ENCODE peak calls at places on chromosome 2, in eight cellular contexts. One of them, this sample, is unnamed.
A peak's percentile ranks its signal among the peaks of the same experiment; 100 is the strongest.

GRCh38 chr2:237205551-237205950 is 119.9 kb downstream of the COPS8 start:
- DNase-seq in EL: no peak
- DNase-seq in DMS 273 treated with DMSO at 0.1 percent for 48 hours: no peak
- DNase-seq in left ventricle myocardium inferior: no peak
- DNase-seq in heart left ventricle: no peak
- DNase-seq in HS-27A: no peak
- DNase-seq in GM03348: no peak
- DNase-seq in type B pancreatic cell: no peak
- DNase-seq in this sample: no peak

GRCh38 chr2:108607706-108608301 is 73.5 kb downstream of the LIMS1 start:
- DNase-seq in EL: no peak
- DNase-seq in DMS 273 treated with DMSO at 0.1 percent for 48 hours: no peak
- DNase-seq in left ventricle myocardium inferior: no peak
- DNase-seq in heart left ventricle: peak; percentile 45
- DNase-seq in HS-27A: no peak
- DNase-seq in GM03348: no peak
- DNase-seq in type B pancreatic cell: no peak
- DNase-seq in this sample: peak; percentile 61

GRCh38 chr2:3627500-3628100 is 30.4 kb upstream of the ALLC start:
- DNase-seq in EL: no peak
- DNase-seq in DMS 273 treated with DMSO at 0.1 percent for 48 hours: no peak
- DNase-seq in left ventricle myocardium inferior: no peak
- DNase-seq in heart left ventricle: no peak
- DNase-seq in HS-27A: no peak
- DNase-seq in GM03348: no peak
- DNase-seq in type B pancreatic cell: peak; percentile 47
- DNase-seq in this sample: no peak

GRCh38 chr2:54514819-54515569 is 58.9 kb downstream of the SPTBN1 start:
- DNase-seq in EL: no peak
- DNase-seq in DMS 273 treated with DMSO at 0.1 percent for 48 hours: no peak
- DNase-seq in left ventricle myocardium inferior: no peak
- DNase-seq in heart left ventricle: no peak
- DNase-seq in HS-27A: no peak
- DNase-seq in GM03348: no peak
- DNase-seq in type B pancreatic cell: no peak
- DNase-seq in this sample: no peak

GRCh38 chr2:178419123-178419522 is 31.9 kb downstream of the PRKRA start:
- DNase-seq in EL: no peak
- DNase-seq in DMS 273 treated with DMSO at 0.1 percent for 48 hours: no peak
- DNase-seq in left ventricle myocardium inferior: no peak
- DNase-seq in heart left ventricle: no peak
- DNase-seq in HS-27A: no peak
- DNase-seq in GM03348: no peak
- DNase-seq in type B pancreatic cell: no peak
- DNase-seq in this sample: peak; percentile 54

GRCh38 chr2:42047488-42048317 is at the start of gene PKDCC:
- DNase-seq in EL: peak; percentile 82
- DNase-seq in DMS 273 treated with DMSO at 0.1 percent for 48 hours: peak; percentile 32
- DNase-seq in left ventricle myocardium inferior: peak; percentile 90
- DNase-seq in heart left ventricle: peak; percentile 93
- DNase-seq in HS-27A: no peak
- DNase-seq in GM03348: peak; percentile 98
- DNase-seq in type B pancreatic cell: peak; percentile 85
- DNase-seq in this sample: peak; percentile 84

GRCh38 chr2:64657416-64657815 is 3.7 kb upstream of the SERTAD2 start:
- DNase-seq in EL: no peak
- DNase-seq in DMS 273 treated with DMSO at 0.1 percent for 48 hours: no peak
- DNase-seq in left ventricle myocardium inferior: no peak
- DNase-seq in heart left ventricle: no peak
- DNase-seq in HS-27A: no peak
- DNase-seq in GM03348: no peak
- DNase-seq in type B pancreatic cell: no peak
- DNase-seq in this sample: no peak

GRCh38 chr2:146489386-146489785 is 1355.4 kb upstream of the ACVR2A start:
- DNase-seq in EL: peak; percentile 7
- DNase-seq in DMS 273 treated with DMSO at 0.1 percent for 48 hours: no peak
- DNase-seq in left ventricle myocardium inferior: no peak
- DNase-seq in heart left ventricle: no peak
- DNase-seq in HS-27A: no peak
- DNase-seq in GM03348: no peak
- DNase-seq in type B pancreatic cell: no peak
- DNase-seq in this sample: no peak

GRCh38 chr2:237923507-237924163 is 43.2 kb upstream of the UBE2F start:
- DNase-seq in EL: peak; percentile 69
- DNase-seq in DMS 273 treated with DMSO at 0.1 percent for 48 hours: no peak
- DNase-seq in left ventricle myocardium inferior: peak; percentile 78
- DNase-seq in heart left ventricle: peak; percentile 84
- DNase-seq in HS-27A: no peak
- DNase-seq in GM03348: peak; percentile 96
- DNase-seq in type B pancreatic cell: peak; percentile 86
- DNase-seq in this sample: peak; percentile 61

GRCh38 chr2:27723372-27724144 is 48.0 kb upstream of the MRPL33 start:
- DNase-seq in EL: peak; percentile 80
- DNase-seq in DMS 273 treated with DMSO at 0.1 percent for 48 hours: peak; percentile 25
- DNase-seq in left ventricle myocardium inferior: no peak
- DNase-seq in heart left ventricle: peak; percentile 68
- DNase-seq in HS-27A: no peak
- DNase-seq in GM03348: peak; percentile 87
- DNase-seq in type B pancreatic cell: no peak
- DNase-seq in this sample: no peak

GRCh38 chr2:236656721-236657120 is 87.1 kb downstream of the ACKR3 start:
- DNase-seq in EL: no peak
- DNase-seq in DMS 273 treated with DMSO at 0.1 percent for 48 hours: no peak
- DNase-seq in left ventricle myocardium inferior: no peak
- DNase-seq in heart left ventricle: no peak
- DNase-seq in HS-27A: no peak
- DNase-seq in GM03348: no peak
- DNase-seq in type B pancreatic cell: no peak
- DNase-seq in this sample: no peak

GRCh38 chr2:42372474-42372787 is 11.4 kb upstream of the COX7A2L start:
- DNase-seq in EL: no peak
- DNase-seq in DMS 273 treated with DMSO at 0.1 percent for 48 hours: no peak
- DNase-seq in left ventricle myocardium inferior: no peak
- DNase-seq in heart left ventricle: no peak
- DNase-seq in HS-27A: no peak
- DNase-seq in GM03348: no peak
- DNase-seq in type B pancreatic cell: no peak
- DNase-seq in this sample: no peak

GRCh38 chr2:121000804-121001203 is 265.1 kb downstream of the GLI2 start:
- DNase-seq in EL: no peak
- DNase-seq in DMS 273 treated with DMSO at 0.1 percent for 48 hours: no peak
- DNase-seq in left ventricle myocardium inferior: no peak
- DNase-seq in heart left ventricle: no peak
- DNase-seq in HS-27A: no peak
- DNase-seq in GM03348: no peak
- DNase-seq in type B pancreatic cell: peak; percentile 36
- DNase-seq in this sample: no peak

GRCh38 chr2:119862127-119862889 is 102.6 kb downstream of the PTPN4 start:
- DNase-seq in EL: no peak
- DNase-seq in DMS 273 treated with DMSO at 0.1 percent for 48 hours: no peak
- DNase-seq in left ventricle myocardium inferior: no peak
- DNase-seq in heart left ventricle: no peak
- DNase-seq in HS-27A: no peak
- DNase-seq in GM03348: no peak
- DNase-seq in type B pancreatic cell: no peak
- DNase-seq in this sample: no peak

GRCh38 chr2:169372561-169372960 is 10.2 kb upstream of the LRP2 start:
- DNase-seq in EL: no peak
- DNase-seq in DMS 273 treated with DMSO at 0.1 percent for 48 hours: no peak
- DNase-seq in left ventricle myocardium inferior: no peak
- DNase-seq in heart left ventricle: no peak
- DNase-seq in HS-27A: no peak
- DNase-seq in GM03348: no peak
- DNase-seq in type B pancreatic cell: no peak
- DNase-seq in this sample: no peak

GRCh38 chr2:10311736-10312135 is 9.0 kb downstream of the HPCAL1 start:
- DNase-seq in EL: no peak
- DNase-seq in DMS 273 treated with DMSO at 0.1 percent for 48 hours: no peak
- DNase-seq in left ventricle myocardium inferior: no peak
- DNase-seq in heart left ventricle: no peak
- DNase-seq in HS-27A: no peak
- DNase-seq in GM03348: no peak
- DNase-seq in type B pancreatic cell: no peak
- DNase-seq in this sample: no peak

GRCh38 chr2:64052468-64053241 is 33.4 kb upstream of the VPS54 start:
- DNase-seq in EL: no peak
- DNase-seq in DMS 273 treated with DMSO at 0.1 percent for 48 hours: no peak
- DNase-seq in left ventricle myocardium inferior: no peak
- DNase-seq in heart left ventricle: no peak
- DNase-seq in HS-27A: no peak
- DNase-seq in GM03348: no peak
- DNase-seq in type B pancreatic cell: no peak
- DNase-seq in this sample: peak; percentile 74

GRCh38 chr2:241933175-241933911 is 63.8 kb downstream of the RTP5 start:
- DNase-seq in EL: peak; percentile 55
- DNase-seq in DMS 273 treated with DMSO at 0.1 percent for 48 hours: no peak
- DNase-seq in left ventricle myocardium inferior: no peak
- DNase-seq in heart left ventricle: no peak
- DNase-seq in HS-27A: no peak
- DNase-seq in GM03348: peak; percentile 77
- DNase-seq in type B pancreatic cell: no peak
- DNase-seq in this sample: no peak